ENCODE peak calls at places on chromosomes 4 and X, in seven cellular contexts. P is cardiac muscle cell, Q is esophagus squamous epithelium, V is IMR-90, O is kidney, G is psoas muscle, D is endodermal cell. M is an unnamed sample.

GRCh38 chr4:165207016-165207430 is 338 bp upstream of the KLHL2 start:
- DNase-seq in P (no peak), Q (no peak), V (peak; percentile 31), O (no peak), G (no peak), D (no peak), M (no peak)

GRCh38 chr4:15031993-15032660 is 29.8 kb downstream of the CPEB2 start:
- DNase-seq in P (no peak), Q (no peak), V (peak; percentile 55), O (peak; percentile 15), G (no peak), D (no peak), M (no peak)

GRCh38 chrX:11967986-11968385 is 170.3 kb upstream of the FRMPD4 start:
- DNase-seq in P (no peak), Q (no peak), V (peak; percentile 1), O (no peak), G (no peak), D (no peak), M (no peak)

GRCh38 chrX:129649268-129650182 is 5.2 kb downstream of the APLN start:
- DNase-seq in P (no peak), Q (no peak), V (peak; percentile 24), O (no peak), G (no peak), D (no peak), M (no peak)

GRCh38 chr4:185504098-185505047 is 30.9 kb downstream of the PDLIM3 start:
- DNase-seq in P (no peak), Q (no peak), V (peak; percentile 75), O (peak; percentile 95), G (peak; percentile 92), D (no peak), M (peak; percentile 83)

GRCh38 chr4:182978152-182978827 is 61.1 kb upstream of the DCTD start:
- DNase-seq in P (no peak), Q (no peak), V (peak; percentile 62), O (no peak), G (no peak), D (no peak), M (no peak)

GRCh38 chrX:17697191-17697590 is 40.1 kb upstream of the SCML1 start:
- DNase-seq in P (no peak), Q (no peak), V (peak; percentile 15), O (no peak), G (no peak), D (no peak), M (no peak)

GRCh38 chr4:141077611-141078225 is 55.6 kb downstream of the RNF150 start:
- DNase-seq in P (no peak), Q (no peak), V (no peak), O (no peak), G (no peak), D (no peak), M (peak; percentile 25)

GRCh38 chrX:290476-291166 is 9.4 kb downstream of the PLCXD1 start:
- DNase-seq in P (no peak), Q (no peak), V (no peak), O (peak; percentile 66), G (no peak), D (no peak), M (no peak)

GRCh38 chr4:176883108-176883550 is 90.4 kb upstream of the VEGFC start:
- DNase-seq in P (no peak), Q (no peak), V (peak; percentile 27), O (no peak), G (no peak), D (no peak), M (no peak)

GRCh38 chrX:84907324-84907946 is 96.2 kb upstream of the APOOL start:
- DNase-seq in P (peak; percentile 6), Q (no peak), V (peak; percentile 5), O (no peak), G (no peak), D (no peak), M (no peak)

GRCh38 chr4:20044502-20044911 is 207.2 kb upstream of the SLIT2 start:
- DNase-seq in P (no peak), Q (no peak), V (peak; percentile 50), O (no peak), G (no peak), D (no peak), M (no peak)

GRCh38 chrX:8341814-8342590 is 122.6 kb upstream of the VCX3B start:
- DNase-seq in P (no peak), Q (no peak), V (no peak), O (no peak), G (no peak), D (no peak), M (no peak)

GRCh38 chr4:86910369-86910768 is 18.1 kb upstream of the C4orf36 start:
- DNase-seq in P (no peak), Q (no peak), V (no peak), O (no peak), G (no peak), D (no peak), M (no peak)

GRCh38 chr4:109548655-109549054 is 11.4 kb upstream of the MCUB start:
- DNase-seq in P (no peak), Q (no peak), V (peak; percentile 92), O (no peak), G (no peak), D (no peak), M (no peak)

GRCh38 chr4:153467154-153467896 is 1.2 kb downstream of the TMEM131L start:
- DNase-seq in P (peak; percentile 34), Q (peak; percentile 36), V (no peak), O (peak; percentile 94), G (peak; percentile 75), D (peak; percentile 90), M (peak; percentile 36)

DNA sequence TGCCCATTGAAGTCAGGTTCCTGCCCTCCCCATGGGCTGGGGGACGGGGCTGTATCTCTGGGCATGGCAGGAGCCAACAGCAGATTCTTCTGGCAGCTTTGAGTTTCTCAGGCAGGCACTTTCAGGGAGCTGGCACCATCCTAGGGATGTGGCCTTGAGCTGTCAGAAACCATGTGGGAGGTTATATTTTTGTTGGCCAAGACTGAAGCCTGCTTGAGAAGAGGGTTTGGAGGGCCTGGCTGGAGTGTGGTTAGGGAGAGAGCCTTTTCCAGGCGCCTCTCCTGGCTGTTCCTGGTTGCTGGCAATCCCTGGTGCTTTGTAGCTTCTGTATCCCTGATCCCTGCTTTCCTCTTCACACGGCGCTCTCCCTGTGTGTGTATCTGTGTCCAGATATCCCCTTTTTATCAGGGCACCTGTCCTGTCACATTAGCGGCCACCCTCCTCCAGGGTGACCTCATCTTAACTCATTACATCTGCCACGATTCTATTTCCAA is 30.6 kb upstream of the SORCS2 start:
- DNase-seq in P (no peak), Q (no peak), V (no peak), O (no peak), G (no peak), D (peak; percentile 29), M (no peak)
- H3K4me1 ChIP-seq in P (no peaks in the 10 kb centered on the region), Q (no peaks in the 10 kb centered on the region), V (no peaks in the 10 kb centered on the region), O (peaks cover 12% of the 10 kb centered on the region), G (no peaks in the 10 kb centered on the region), D (no peaks in the 10 kb centered on the region), M (peaks cover 5% of the 10 kb centered on the region)

GRCh38 chr4:143555676-143556075 is 42.2 kb downstream of the SMARCA5 start:
- DNase-seq in P (no peak), Q (no peak), V (peak; percentile 5), O (no peak), G (no peak), D (no peak), M (no peak)

GRCh38 chr4:143554728-143555597 is 41.5 kb downstream of the SMARCA5 start:
- DNase-seq in P (no peak), Q (no peak), V (no peak), O (no peak), G (no peak), D (no peak), M (no peak)

GRCh38 chr4:143559757-143560147 is 46.2 kb downstream of the SMARCA5 start:
- DNase-seq in P (no peak), Q (no peak), V (no peak), O (no peak), G (no peak), D (no peak), M (no peak)

GRCh38 chr4:143558823-143559756 is 45.6 kb downstream of the SMARCA5 start:
- DNase-seq in P (peak; percentile 57), Q (no peak), V (peak; percentile 20), O (peak; percentile 88), G (peak; percentile 82), D (peak; percentile 95), M (peak; percentile 54)

DNA sequence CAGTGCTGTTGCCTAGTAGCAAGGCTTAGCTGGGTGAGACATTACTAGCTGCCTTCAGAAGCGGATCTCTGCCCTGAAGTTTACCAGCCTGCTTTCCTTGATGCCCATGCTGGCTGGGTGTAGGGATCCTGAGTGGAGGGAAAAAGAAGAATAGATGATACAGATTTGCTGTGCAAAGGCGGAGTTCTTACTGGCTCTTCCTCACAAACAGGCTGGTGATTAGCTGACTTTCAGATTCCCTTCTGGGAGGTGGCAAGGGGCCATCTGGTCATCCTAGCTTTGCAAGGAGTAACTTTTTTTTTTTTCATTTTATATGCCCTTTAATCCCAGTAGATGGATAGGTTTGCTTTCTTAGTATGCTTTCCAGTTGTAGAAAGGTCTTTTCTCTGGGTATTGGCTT is 44.8 kb downstream of the SMARCA5 start:
- DNase-seq in P (no peak), Q (no peak), V (no peak), O (no peak), G (no peak), D (no peak), M (no peak)
- H3K27ac ChIP-seq in P (no peak overlapping the region), Q (no peak overlapping the region), V (no peak overlapping the region), O (no peak overlapping the region), G (no peak overlapping the region), D (no peak overlapping the region), M (no peak overlapping the region)

DNA sequence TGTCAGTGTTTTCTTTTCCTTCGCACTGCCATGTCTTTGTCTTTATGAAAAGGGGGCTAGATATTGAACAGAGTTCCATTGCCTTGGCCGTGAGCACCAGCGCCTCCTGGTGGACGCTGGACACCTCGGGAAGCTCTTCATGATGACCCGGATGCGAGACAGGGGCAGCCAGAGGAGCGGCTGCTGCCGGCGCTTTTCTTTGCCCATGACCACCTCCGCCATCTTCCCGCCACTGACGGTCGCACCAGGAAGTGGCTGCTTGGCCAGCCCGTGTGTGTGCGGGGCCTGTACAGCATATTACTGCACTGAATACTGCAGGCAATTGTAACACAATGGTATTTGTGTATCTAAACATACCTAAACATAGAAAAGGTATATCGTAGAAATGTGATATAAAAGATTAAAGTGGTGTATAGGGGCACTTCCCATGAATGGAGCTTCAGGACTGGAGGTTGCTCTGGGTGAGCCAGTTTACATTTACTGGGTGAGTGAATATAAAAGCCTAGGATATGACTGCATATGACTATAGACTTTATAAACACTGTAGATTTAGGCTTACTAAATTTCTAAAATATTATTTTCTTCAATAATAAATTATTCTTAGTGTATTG is 15.8 kb upstream of the GRIA2 start:
- DNase-seq in P (peak; percentile 30), Q (no peak), V (peak; percentile 1), O (peak; percentile 65), G (no peak), D (peak; percentile 90), M (no peak)
- TF ChIP-seq CTCF in P (peak; percentile 49), Q (no peak), V (peak; percentile 36), O (peak; percentile 30), G (peak; percentile 22), D (peak; percentile 83), M (peak; percentile 27)

DNA sequence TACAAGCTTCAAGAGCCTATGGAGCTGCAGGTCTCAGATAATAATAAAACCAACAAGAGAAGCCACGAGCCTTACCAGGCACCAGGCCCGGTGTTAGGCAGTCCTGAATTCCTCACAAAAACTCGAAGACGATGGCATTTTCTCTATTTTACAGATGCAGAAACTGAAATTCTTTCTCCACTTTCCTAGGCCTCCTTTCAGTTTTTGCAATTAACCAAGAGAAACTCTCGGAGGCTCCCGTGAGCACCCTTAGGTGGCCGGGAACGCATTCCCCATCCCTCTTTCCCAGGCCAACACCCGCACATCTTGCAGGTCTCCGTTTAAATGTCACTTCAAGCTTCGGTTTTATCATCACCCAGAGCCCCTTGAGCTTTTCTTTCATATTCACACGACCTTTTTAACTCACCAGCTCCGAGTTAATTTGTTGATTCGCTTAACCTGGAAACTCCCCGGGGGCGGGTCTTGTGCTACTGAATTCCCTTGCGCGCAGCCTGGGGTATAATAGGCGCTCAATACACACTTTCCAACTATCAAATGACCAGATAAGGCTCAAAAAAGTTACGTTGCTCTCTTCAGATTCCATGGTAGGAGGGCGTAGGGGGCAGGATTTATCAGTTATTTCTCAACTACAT is 6.2 kb upstream of the GSX2 start:
- DNase-seq in P (no peak), Q (no peak), V (no peak), O (no peak), G (no peak), D (peak; percentile 78), M (no peak)
- H3K4me1 ChIP-seq in P (no peaks in the 10 kb centered on the region), Q (no peaks in the 10 kb centered on the region), V (no peaks in the 10 kb centered on the region), O (peaks cover 6% of the 10 kb centered on the region), G (peaks cover 5% of the 10 kb centered on the region), D (peaks cover 7% of the 10 kb centered on the region), M (peaks cover 17% of the 10 kb centered on the region)

M was measured in left ventricle myocardium inferior.